ENCODE peak calls at places on chromosome 14, in six cellular contexts. H is mucosa of descending colon, W is cardiac fibroblast, S is esophagus squamous epithelium, D is coronary artery, X is AG09319. F is an unnamed sample.

GRCh38 chr14:28297559-28297958 is 469.0 kb upstream of the FOXG1 start:
- DNase-seq in S (no peak), D (no peak), X (no peak), W (no peak), H (no peak), F (no peak)

GRCh38 chr14:61212546-61212945 is 68.6 kb downstream of the TMEM30B start:
- DNase-seq in W (no peak), D (no peak), X (no peak), S (no peak), H (no peak), F (no peak)

GRCh38 chr14:54577494-54577893 is 10.6 kb downstream of the SAMD4A start:
- DNase-seq in D (no peak), S (no peak), H (no peak), X (no peak), W (no peak), F (no peak)

GRCh38 chr14:33556382-33557121 is 394.3 kb downstream of the EGLN3 start:
- DNase-seq in S (no peak), H (no peak), D (no peak), W (peak), X (no peak), F (no peak)

GRCh38 chr14:68687746-68688145 is 105.1 kb downstream of the ZFP36L1 start:
- DNase-seq in D (no peak), H (no peak), W (peak), S (no peak), X (no peak), F (no peak)

GRCh38 chr14:56972948-56973347 is 162.7 kb upstream of the OTX2 start:
- DNase-seq in S (no peak), W (no peak), D (no peak), X (no peak), H (no peak), F (no peak)

GRCh38 chr14:106846218-106846617 is 1319.8 kb downstream of the TMEM121 start:
- DNase-seq in D (no peak), H (no peak), W (peak), X (no peak), S (no peak), F (no peak)

GRCh38 chr14:57970175-57970574 is 104.3 kb upstream of the SLC35F4 start:
- DNase-seq in S (no peak), D (no peak), H (no peak), W (no peak), X (no peak), F (no peak)

GRCh38 chr14:105364100-105364708 is 34.1 kb upstream of the TEX22 start:
- DNase-seq in W (peak), D (no peak), H (peak), S (no peak), X (peak), F (no peak)

GRCh38 chr14:89351958-89352404 is 65.1 kb downstream of the FOXN3 start:
- DNase-seq in X (no peak), H (no peak), D (no peak), W (no peak), S (no peak), F (no peak)

GRCh38 chr14:70282666-70283065 is 76.8 kb downstream of the COX16 start:
- DNase-seq in X (no peak), D (no peak), W (no peak), H (no peak), S (no peak), F (no peak)

GRCh38 chr14:86654558-86655184 is 1124.7 kb downstream of the FLRT2 start:
- DNase-seq in S (no peak), W (peak), D (no peak), X (no peak), H (peak), F (peak)

GRCh38 chr14:94021416-94022157 is 4.6 kb upstream of the OTUB2 start:
- DNase-seq in H (no peak), S (no peak), W (no peak), D (no peak), X (no peak), F (no peak)

GRCh38 chr14:70812124-70812818 is 3.0 kb upstream of the MAP3K9 start:
- DNase-seq in S (no peak), W (no peak), D (no peak), X (no peak), H (no peak), F (no peak)

GRCh38 chr14:92660571-92660970 is 87.9 kb downstream of the LGMN start:
- DNase-seq in S (no peak), D (no peak), X (no peak), H (no peak), W (no peak), F (no peak)

GRCh38 chr14:47539065-47539464 is 136.3 kb downstream of the MDGA2 start:
- DNase-seq in S (no peak), X (no peak), W (no peak), H (no peak), D (no peak), F (no peak)

GRCh38 chr14:65101631-65102440 is 481 bp downstream of the MAX start:
- DNase-seq in S (no peak), D (no peak), W (no peak), X (no peak), H (peak), F (no peak)

GRCh38 chr14:102040153-102040552 is 46.7 kb downstream of the HSP90AA1 start:
- DNase-seq in X (no peak), W (no peak), D (no peak), S (no peak), H (no peak), F (no peak)

GRCh38 chr14:74577247-74577947 is 34.6 kb downstream of the LTBP2 start:
- DNase-seq in H (no peak), S (no peak), W (peak), D (no peak), X (no peak), F (no peak)

GRCh38 chr14:69614592-69614991 is 3.2 kb downstream of the SUSD6 start:
- DNase-seq in S (peak), H (no peak), X (no peak), W (no peak), D (no peak), F (no peak)

GRCh38 chr14:100747021-100747586 is 20.4 kb downstream of the DLK1 start:
- DNase-seq in X (peak), W (peak), H (no peak), S (no peak), D (peak), F (peak)

GRCh38 chr14:34930591-34931069 is 52.2 kb upstream of the SRP54 start:
- DNase-seq in D (no peak), H (no peak), W (no peak), S (no peak), X (no peak), F (no peak)

GRCh38 chr14:88551094-88551870 is 3.5 kb downstream of the PTPN21 start:
- DNase-seq in H (peak), W (peak), D (peak), S (no peak), X (peak), F (peak)

GRCh38 chr14:85466678-85467077 is 63.3 kb upstream of the FLRT2 start:
- DNase-seq in S (no peak), H (no peak), X (no peak), D (no peak), W (no peak), F (no peak)

GRCh38 chr14:54696998-54697397 is 130.1 kb downstream of the SAMD4A start:
- DNase-seq in D (no peak), W (no peak), H (no peak), S (no peak), X (no peak), F (no peak)

GRCh38 chr14:79608426-79608825 is 602.9 kb downstream of the DIO2 start:
- DNase-seq in D (no peak), H (no peak), S (no peak), W (no peak), X (no peak), F (no peak)

GRCh38 chr14:92987713-92988510 is 65.0 kb downstream of the CHGA start:
- DNase-seq in W (no peak), S (no peak), H (peak), X (no peak), D (no peak), F (no peak)

GRCh38 chr14:62162998-62163589 is 400.9 kb downstream of the SNAPC1 start:
- DNase-seq in D (no peak), H (no peak), S (no peak), X (peak), W (peak), F (peak)

GRCh38 chr14:52473557-52473956 is 78.7 kb downstream of the TXNDC16 start:
- DNase-seq in D (no peak), X (peak), H (no peak), W (peak), S (no peak), F (no peak)

DNA sequence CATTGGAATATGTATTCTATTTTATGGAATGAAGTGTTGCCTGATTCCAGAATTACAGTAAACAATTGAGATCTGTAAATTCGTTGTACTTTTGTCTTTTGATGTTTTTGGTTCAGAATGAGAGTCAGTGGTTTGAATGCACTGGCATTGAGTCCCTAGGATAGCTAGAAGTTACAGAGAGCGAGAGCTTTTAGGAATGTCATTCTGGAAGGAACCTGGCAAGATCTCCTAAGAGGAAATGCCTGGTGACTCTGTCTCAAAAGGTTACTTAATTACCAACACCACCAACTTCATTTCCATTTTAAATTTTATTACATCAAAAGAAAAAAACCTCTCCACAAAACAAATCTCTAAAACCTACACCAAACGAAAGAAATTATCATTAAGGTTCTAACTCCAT is 6.0 kb upstream of the CEBPE start:
- DNase-seq in S (no peak), X (no peak), W (no peak), H (no peak), D (no peak), F (no peak)
- TF ChIP-seq CTCF in S (no peak), X (no peak), W (no peak), H (no peak), D (no peak), F (no peak)

DNA sequence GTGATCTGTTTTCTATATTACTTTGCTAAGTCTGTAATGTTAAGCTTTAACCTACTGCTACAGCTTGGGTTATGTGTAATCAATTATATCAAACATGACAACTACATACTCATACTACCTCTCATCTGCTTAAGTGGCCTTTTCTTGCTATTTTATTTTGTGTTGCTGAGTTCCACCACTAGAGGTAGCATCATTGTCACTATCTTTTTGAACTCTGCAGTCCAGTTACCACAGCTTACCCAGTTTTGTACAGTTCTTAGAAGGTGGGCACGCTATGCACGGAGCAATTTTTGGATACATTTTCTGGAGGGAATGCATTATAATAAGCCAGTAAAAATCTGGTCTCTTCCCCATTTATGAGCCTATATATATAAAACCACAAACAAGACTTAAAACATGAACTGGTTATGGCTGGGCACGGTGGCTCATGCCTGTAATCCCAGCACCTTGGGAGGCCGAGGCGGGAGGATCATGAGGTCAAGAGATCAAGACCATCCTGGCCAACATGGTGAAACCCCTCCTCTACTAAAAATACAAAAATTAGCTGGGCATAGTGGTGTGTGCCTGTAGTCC is 48.5 kb downstream of the SAV1 start:
- DNase-seq in S (no peak), H (no peak), D (no peak), X (no peak), W (peak), F (no peak)
- TF ChIP-seq CTCF in S (peak), H (no peak), D (no peak), X (peak), W (peak), F (peak)

GRCh38 chr14:91138511-91139359 is 24.9 kb downstream of the DGLUCY start:
- DNase-seq in H (no peak), D (no peak), S (no peak), W (peak), X (no peak), F (no peak)
- TF ChIP-seq CTCF in H (no peak), D (peak), S (peak), W (peak), X (peak), F (peak)

DNA sequence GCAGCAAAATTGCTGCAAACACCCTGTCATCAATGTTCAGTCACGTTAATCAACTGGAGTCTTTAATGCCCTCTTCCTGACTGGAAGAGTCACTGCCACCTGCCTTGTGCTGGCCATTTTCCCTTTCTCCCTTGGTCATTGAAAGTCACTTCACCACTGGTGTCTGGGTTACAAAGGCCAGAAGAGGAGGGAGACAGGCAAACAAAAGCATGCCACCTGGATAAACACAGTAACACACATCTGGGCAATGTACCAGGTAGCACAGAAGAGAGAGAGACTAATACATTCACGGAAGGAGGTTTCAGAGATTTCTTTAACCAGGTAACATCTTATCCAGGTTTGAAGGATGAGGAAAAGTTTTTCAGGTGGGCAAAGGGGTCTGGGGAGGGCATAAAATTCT is 32.7 kb downstream of the GPHB5 start:
- DNase-seq in W (no peak), S (no peak), D (no peak), H (no peak), X (no peak), F (no peak)
- TF ChIP-seq CTCF in W (no peak), S (no peak), D (no peak), H (no peak), X (no peak), F (no peak)

GRCh38 chr14:75835156-75836141 is 146.3 kb downstream of the TGFB3 start:
- DNase-seq in D (no peak), H (no peak), W (no peak), S (no peak), X (no peak), F (no peak)
- TF ChIP-seq CTCF in D (no peak), H (no peak), W (no peak), S (no peak), X (no peak), F (no peak)

GRCh38 chr14:103890836-103891666 is 37.2 kb upstream of the TDRD9 start:
- DNase-seq in D (peak), H (peak), X (no peak), W (no peak), S (no peak), F (no peak)

GRCh38 chr14:103890052-103890371 is 38.2 kb upstream of the TDRD9 start:
- DNase-seq in S (no peak), W (no peak), X (no peak), D (peak), H (peak), F (no peak)

GRCh38 chr14:103887557-103888115 is 40.3 kb upstream of the PPP1R13B start:
- DNase-seq in W (no peak), D (peak), H (no peak), X (no peak), S (no peak), F (no peak)

GRCh38 chr14:103891667-103892215 is 36.5 kb upstream of the TDRD9 start:
- DNase-seq in H (peak), S (no peak), D (peak), X (no peak), W (no peak), F (no peak)

DNA sequence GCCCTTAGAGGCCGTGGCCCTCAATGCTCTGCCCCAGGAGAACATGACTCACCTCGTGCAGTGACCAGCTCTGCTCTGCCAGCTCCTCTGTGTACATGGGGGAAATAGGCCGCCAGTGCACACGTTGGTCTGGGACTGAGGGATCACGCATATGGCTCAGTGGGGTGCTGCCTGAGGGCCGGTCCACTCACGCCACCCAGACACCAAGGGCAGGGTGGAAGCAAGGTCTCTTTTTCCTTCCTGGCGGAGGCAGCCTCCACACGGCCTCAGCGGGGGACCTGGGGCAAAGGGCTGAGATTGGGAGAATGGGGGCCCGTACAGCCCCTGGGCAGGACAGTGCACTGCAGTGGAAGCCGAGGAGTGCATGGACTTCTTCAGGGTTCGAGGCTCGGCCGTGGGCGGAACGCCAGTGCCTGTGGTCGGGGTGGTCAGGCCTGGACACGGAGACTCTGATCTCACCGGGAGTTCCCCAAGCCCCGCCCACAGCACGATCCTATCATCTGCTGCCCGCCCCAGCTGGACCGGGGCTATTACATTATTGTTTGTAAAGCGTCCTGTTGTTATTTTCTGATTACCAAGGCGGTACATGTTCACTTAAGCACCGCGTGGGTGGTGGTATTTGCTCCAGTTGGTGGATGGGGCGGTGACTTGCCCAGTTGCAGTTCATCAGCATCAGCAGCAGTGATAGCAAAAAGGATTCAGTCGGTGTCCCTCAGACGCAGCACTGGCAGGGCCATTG is 38.8 kb upstream of the TDRD9 start:
- DNase-seq in S (no peak), H (peak), W (peak), D (peak), X (no peak), F (no peak)
- TF ChIP-seq CTCF in S (no peak), H (no peak), W (no peak), D (no peak), X (no peak), F (no peak)

DNA sequence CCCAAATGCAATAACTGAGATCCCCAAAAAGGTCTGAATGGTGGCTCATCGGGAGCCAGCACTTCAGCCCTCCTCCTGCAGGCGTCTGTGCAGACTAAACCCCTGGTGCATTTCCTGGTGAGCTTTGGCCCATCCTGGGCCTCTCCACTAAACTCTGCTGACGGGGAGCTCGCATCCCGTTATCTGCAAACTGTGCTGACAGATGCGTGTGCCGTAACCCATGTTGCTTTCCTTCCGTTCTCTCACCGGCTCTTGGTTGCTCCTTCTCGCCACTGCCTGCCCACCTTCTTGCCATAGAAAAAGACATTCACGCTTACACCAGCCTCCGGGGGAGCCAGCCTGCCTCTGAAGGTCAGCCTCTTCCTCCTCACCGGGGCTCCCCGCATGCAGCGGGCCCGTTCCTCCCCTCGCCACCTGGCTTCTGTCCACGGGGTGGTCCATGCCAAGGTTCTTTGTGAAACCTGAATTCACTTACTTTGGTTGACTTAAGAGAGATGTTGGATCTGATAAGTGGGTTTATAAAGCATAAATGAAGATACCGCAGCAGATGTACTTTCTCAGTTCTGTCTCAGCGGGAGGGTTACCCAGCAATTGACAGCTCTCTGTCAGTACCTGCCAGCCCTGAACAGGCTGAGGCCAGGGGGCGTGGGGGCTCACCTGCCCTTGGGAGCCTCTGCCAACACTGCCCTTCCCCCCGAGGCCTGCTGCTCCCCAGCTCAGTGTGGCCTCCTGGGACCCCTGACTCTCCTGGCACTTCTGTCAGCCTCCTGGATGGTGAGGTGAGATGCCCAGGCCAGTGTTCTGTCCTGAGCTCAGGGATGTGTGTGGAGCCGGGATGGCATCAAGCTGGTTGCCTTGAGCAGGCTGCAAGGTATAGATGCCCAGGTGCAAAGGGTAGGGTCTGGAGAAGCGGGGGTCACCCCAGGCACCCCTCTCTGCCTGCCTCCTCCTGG is 14.2 kb downstream of the ZFYVE21 start:
- DNase-seq in X (no peak), H (peak), D (no peak), W (no peak), S (no peak), F (no peak)
- TF ChIP-seq CTCF in X (no peak), H (no peak), D (no peak), W (no peak), S (no peak), F (no peak)

F was measured in HFF-Myc.